ENCODE peak calls at places on chromosomes 7 and 10, in six cellular contexts. X is prostate gland, G is uterus, C is SJSA1, A is mammary epithelial cell, D is neural progenitor cell. L is an unnamed sample.

GRCh38 chr10:112244197-112244596 is 39.0 kb upstream of the TECTB start:
- DNase-seq in X (no peak), G (no peak), C (no peak), A (no peak), D (no peak), L (no peak)

GRCh38 chr10:30151581-30152389 is 92.4 kb upstream of the JCAD start:
- DNase-seq in X (no peak), G (no peak), C (peak), A (peak), D (no peak), L (peak)

GRCh38 chr10:82358486-82359097 is 483.6 kb downstream of the NRG3 start:
- DNase-seq in X (no peak), G (no peak), C (no peak), A (no peak), D (no peak), L (no peak)

GRCh38 chr7:51263631-51264484 is 52.8 kb downstream of the COBL start:
- DNase-seq in X (peak), G (no peak), C (no peak), A (peak), D (no peak), L (peak)

GRCh38 chr10:129369566-129369965 is 97.5 kb upstream of the MGMT start:
- DNase-seq in X (no peak), G (no peak), C (no peak), A (no peak), D (no peak), L (no peak)

GRCh38 chr7:16493266-16493665 is 27.7 kb upstream of the SOSTDC1 start:
- DNase-seq in X (no peak), G (no peak), C (no peak), A (no peak), D (no peak), L (no peak)

GRCh38 chr10:43409385-43410109 is 561 bp upstream of the HNRNPF start:
- DNase-seq in X (no peak), G (no peak), C (no peak), A (no peak), D (no peak), L (no peak)

GRCh38 chr10:74544106-74544505 is 282.3 kb upstream of the KAT6B start:
- DNase-seq in X (no peak), G (no peak), C (peak), A (peak), D (no peak), L (peak)

GRCh38 chr7:24715171-24715570 is 42.1 kb downstream of the GSDME start:
- DNase-seq in X (no peak), G (no peak), C (no peak), A (no peak), D (peak), L (no peak)

GRCh38 chr7:107833619-107834230 is 30.7 kb upstream of the SLC26A3 start:
- DNase-seq in X (no peak), G (no peak), C (no peak), A (no peak), D (no peak), L (no peak)

GRCh38 chr10:3906511-3907111 is 121.6 kb upstream of the KLF6 start:
- DNase-seq in X (no peak), G (no peak), C (peak), A (no peak), D (no peak), L (no peak)

GRCh38 chr10:114486938-114487814 is 82.9 kb upstream of the AFAP1L2 start:
- DNase-seq in X (no peak), G (no peak), C (peak), A (peak), D (no peak), L (peak)

GRCh38 chr10:92729886-92730285 is 40.1 kb downstream of the HHEX start:
- DNase-seq in X (no peak), G (no peak), C (no peak), A (no peak), D (no peak), L (no peak)

GRCh38 chr7:51069411-51070083 is 247.1 kb downstream of the COBL start:
- DNase-seq in X (peak), G (no peak), C (no peak), A (peak), D (no peak), L (peak)

GRCh38 chr7:36305226-36305625 is 84.4 kb upstream of the ANLN start:
- DNase-seq in X (no peak), G (no peak), C (no peak), A (no peak), D (no peak), L (no peak)

GRCh38 chr10:51806079-51806835 is 106.9 kb upstream of the CSTF2T start:
- DNase-seq in X (no peak), G (no peak), C (no peak), A (no peak), D (no peak), L (no peak)

GRCh38 chr7:44980393-44981034 is 1.7 kb upstream of the MYO1G start:
- DNase-seq in X (no peak), G (no peak), C (peak), A (no peak), D (no peak), L (no peak)

GRCh38 chr7:47460251-47460989 is 121.5 kb downstream of the TNS3 start:
- DNase-seq in X (no peak), G (no peak), C (no peak), A (no peak), D (no peak), L (no peak)

GRCh38 chr7:155466814-155467675 is 9.1 kb downstream of the EN2 start:
- DNase-seq in X (no peak), G (no peak), C (no peak), A (no peak), D (peak), L (no peak)

GRCh38 chr7:8131694-8132605 is 130.0 kb downstream of the ICA1 start:
- DNase-seq in X (no peak), G (no peak), C (no peak), A (no peak), D (no peak), L (no peak)

GRCh38 chr10:79383974-79384606 is 36.8 kb downstream of the PPIF start:
- DNase-seq in X (peak), G (peak), C (no peak), A (no peak), D (no peak), L (no peak)

GRCh38 chr7:105493928-105494325 is 28.1 kb downstream of the PUS7 start:
- DNase-seq in X (peak), G (no peak), C (peak), A (no peak), D (no peak), L (no peak)

GRCh38 chr7:50696810-50697582 is 85.7 kb downstream of the GRB10 start:
- DNase-seq in X (no peak), G (no peak), C (peak), A (no peak), D (peak), L (no peak)

GRCh38 chr7:39952378-39952777 is 2.3 kb downstream of the CDK13 start:
- DNase-seq in X (no peak), G (no peak), C (peak), A (peak), D (no peak), L (peak)

GRCh38 chr7:159067870-159068787 is 76.5 kb downstream of the VIPR2 start:
- DNase-seq in X (no peak), G (peak), C (no peak), A (no peak), D (no peak), L (no peak)

GRCh38 chr7:29866490-29866930 is 60.2 kb downstream of the WIPF3 start:
- DNase-seq in X (no peak), G (no peak), C (no peak), A (no peak), D (no peak), L (no peak)

GRCh38 chr7:40057292-40057691 is 77.1 kb downstream of the MPLKIP start:
- DNase-seq in X (no peak), G (no peak), C (no peak), A (peak), D (no peak), L (no peak)

GRCh38 chr10:16828114-16828568 is 10.9 kb upstream of the RSU1 start:
- DNase-seq in X (peak), G (peak), C (peak), A (peak), D (peak), L (peak)

GRCh38 chr10:72226418-72227027 is 10.4 kb upstream of the ASCC1 start:
- DNase-seq in X (no peak), G (no peak), C (no peak), A (no peak), D (no peak), L (no peak)

GRCh38 chr7:159121068-159121467 is 23.6 kb downstream of the VIPR2 start:
- DNase-seq in X (no peak), G (no peak), C (no peak), A (no peak), D (no peak), L (no peak)

GRCh38 chr10:96228408-96229019 is 42.9 kb downstream of the BLNK start:
- DNase-seq in X (no peak), G (no peak), C (no peak), A (no peak), D (no peak), L (no peak)

GRCh38 chr7:131924857-131925256 is 368.4 kb upstream of the PODXL start:
- DNase-seq in X (no peak), G (no peak), C (no peak), A (no peak), D (no peak), L (no peak)

GRCh38 chr7:46450871-46451270 is 529.8 kb upstream of the IGFBP3 start:
- DNase-seq in X (no peak), G (no peak), C (no peak), A (no peak), D (no peak), L (no peak)
- H3K27ac ChIP-seq in X (no peak), G (no peak), C (no peak), A (no peak), D (no peak), L (no peak)

GRCh38 chr7:73338321-73338720 is 10.4 kb downstream of the FKBP6 start:
- DNase-seq in X (no peak), G (no peak), C (no peak), A (no peak), D (no peak), L (no peak)
- H3K27ac ChIP-seq in X (no peak), G (no peak), C (no peak), A (no peak), D (no peak), L (no peak)

GRCh38 chr10:101840102-101840684 is 3.4 kb downstream of the KCNIP2 start:
- DNase-seq in X (no peak), G (no peak), C (no peak), A (peak), D (peak), L (no peak)
- H3K27ac ChIP-seq in X (no peak), G (no peak), C (no peak), A (no peak), D (no peak), L (no peak)

GRCh38 chr10:124072541-124072940 is 20.9 kb downstream of the CHST15 start:
- DNase-seq in X (no peak), G (no peak), C (no peak), A (no peak), D (no peak), L (no peak)

GRCh38 chr10:124073642-124074377 is 19.6 kb downstream of the CHST15 start:
- DNase-seq in X (no peak), G (no peak), C (no peak), A (no peak), D (no peak), L (no peak)

GRCh38 chr10:124070666-124071065 is 22.7 kb downstream of the CHST15 start:
- DNase-seq in X (no peak), G (no peak), C (no peak), A (no peak), D (no peak), L (no peak)

GRCh38 chr10:124071141-124071540 is 22.3 kb downstream of the CHST15 start:
- DNase-seq in X (no peak), G (no peak), C (no peak), A (no peak), D (no peak), L (no peak)

GRCh38 chr10:124072106-124072505 is 21.3 kb downstream of the CHST15 start:
- DNase-seq in X (no peak), G (no peak), C (no peak), A (no peak), D (no peak), L (no peak)
- H3K27ac ChIP-seq in X (no peak), G (no peak), C (no peak), A (no peak), D (no peak), L (no peak)

DNA sequence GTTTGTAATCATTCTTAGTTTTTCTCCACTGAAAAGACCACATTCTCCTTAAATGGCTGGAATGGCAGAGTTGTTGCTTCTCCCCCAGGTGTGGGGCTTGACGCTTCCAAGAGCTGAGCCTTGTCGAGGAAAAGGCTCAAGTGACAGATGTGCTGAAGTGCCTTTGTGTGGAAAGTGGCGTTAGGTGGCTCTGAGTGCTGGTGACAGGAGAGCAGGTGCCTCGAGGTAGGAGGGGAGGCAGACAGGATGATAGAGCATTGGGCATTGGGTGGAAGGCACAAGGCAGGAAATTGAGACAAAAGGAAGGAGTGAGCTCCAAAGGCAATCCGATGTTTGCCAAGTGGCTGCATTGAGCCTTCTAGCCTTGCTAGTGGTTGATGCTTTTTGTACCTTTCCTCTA is 6.7 kb downstream of the KIAA1217 start:
- DNase-seq in X (no peak), G (no peak), C (no peak), A (no peak), D (no peak), L (no peak)
- H3K27ac ChIP-seq in X (no peak), G (no peak), C (no peak), A (no peak), D (no peak), L (no peak)

GRCh38 chr10:77085344-77085743 is 552.3 kb downstream of the KCNMA1 start:
- DNase-seq in X (no peak), G (no peak), C (no peak), A (no peak), D (no peak), L (no peak)
- H3K27ac ChIP-seq in X (no peak), G (peak), C (no peak), A (no peak), D (no peak), L (no peak)

GRCh38 chr10:44993922-44994751 is 6.6 kb upstream of the ZNF22 start:
- DNase-seq in X (no peak), G (no peak), C (peak), A (no peak), D (no peak), L (no peak)
- H3K27ac ChIP-seq in X (no peak), G (peak), C (peak), A (no peak), D (no peak), L (no peak)

DNA sequence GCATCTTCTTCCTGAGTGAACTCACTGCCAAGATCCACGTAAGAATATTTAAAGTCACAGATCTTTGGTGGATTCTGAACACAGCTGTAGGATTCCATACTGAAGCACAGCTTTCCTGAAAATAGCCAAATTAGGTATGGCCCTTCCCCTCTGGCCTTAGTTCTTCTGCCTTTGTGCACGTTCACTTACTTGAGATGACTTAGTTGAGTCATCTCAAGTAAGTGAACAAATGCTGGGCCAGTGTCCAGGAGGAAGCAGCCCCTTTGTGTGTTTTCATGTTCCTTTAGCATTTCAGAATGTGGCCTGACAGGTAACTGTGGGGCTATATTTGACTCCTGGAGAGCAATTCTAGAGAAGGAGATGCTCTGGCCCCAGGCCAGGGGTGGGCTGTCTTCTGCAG is 51.5 kb downstream of the CCNY start:
- DNase-seq in X (no peak), G (no peak), C (no peak), A (peak), D (no peak), L (peak)
- H3K27ac ChIP-seq in X (no peak), G (no peak), C (no peak), A (no peak), D (no peak), L (no peak)

GRCh38 chr7:128676665-128677064 is 4.6 kb downstream of the GARIN1A start:
- DNase-seq in X (no peak), G (no peak), C (no peak), A (no peak), D (no peak), L (no peak)

GRCh38 chr7:128679920-128680319 is 7.8 kb downstream of the GARIN1A start:
- DNase-seq in X (no peak), G (no peak), C (no peak), A (no peak), D (no peak), L (no peak)

GRCh38 chr7:128687131-128687530 is 15.0 kb downstream of the GARIN1A start:
- DNase-seq in X (no peak), G (no peak), C (no peak), A (no peak), D (no peak), L (no peak)

DNA sequence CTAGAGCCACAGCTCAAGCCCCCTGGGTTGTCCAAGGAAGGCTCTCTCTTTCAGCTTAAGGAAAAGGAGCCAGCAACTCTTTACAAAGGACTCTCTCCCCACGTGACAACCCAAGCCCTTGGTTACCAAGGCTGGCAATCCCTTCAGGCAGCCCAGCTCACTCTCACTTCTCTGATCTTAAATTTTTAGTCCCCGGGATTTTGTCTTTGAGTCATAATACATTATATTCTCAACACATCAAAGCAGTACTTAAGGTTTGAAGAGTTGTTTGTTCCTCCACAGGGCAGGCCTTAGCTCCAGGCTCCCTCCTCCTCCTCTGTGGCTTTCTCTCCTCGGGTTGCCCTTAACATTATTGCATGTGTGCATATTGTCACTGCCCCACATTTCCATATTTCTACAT is 10.0 kb downstream of the GARIN1A start:
- DNase-seq in X (no peak), G (no peak), C (no peak), A (no peak), D (peak), L (no peak)
- H3K27ac ChIP-seq in X (no peak), G (no peak), C (no peak), A (no peak), D (no peak), L (no peak)

GRCh38 chr10:33783078-33783477 is 448.6 kb upstream of the NRP1 start:
- DNase-seq in X (no peak), G (no peak), C (no peak), A (no peak), D (no peak), L (no peak)

GRCh38 chr10:33781666-33782395 is 447.4 kb upstream of the NRP1 start:
- DNase-seq in X (no peak), G (no peak), C (no peak), A (no peak), D (no peak), L (no peak)

DNA sequence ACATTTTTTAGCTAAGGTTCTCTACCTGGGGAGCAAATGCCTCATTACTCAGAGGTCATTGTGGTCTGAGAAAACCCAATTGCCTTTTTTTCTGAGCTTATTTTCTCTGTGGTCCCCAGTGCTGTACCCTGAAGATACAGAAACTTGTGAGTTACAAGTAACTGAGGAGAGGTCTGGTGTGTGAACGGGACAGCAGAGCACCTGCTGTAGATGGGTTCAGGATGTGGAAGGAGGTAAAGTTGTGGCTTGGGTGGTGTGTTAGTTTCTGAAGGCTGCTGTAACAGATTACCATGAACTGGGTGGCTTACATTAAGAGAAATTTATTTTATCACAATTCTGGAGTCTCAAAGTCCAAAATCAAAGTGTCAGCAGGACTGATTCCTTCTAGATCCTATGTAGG is 449.1 kb upstream of the NRP1 start:
- DNase-seq in X (no peak), G (no peak), C (no peak), A (no peak), D (no peak), L (no peak)
- H3K27ac ChIP-seq in X (no peak), G (no peak), C (no peak), A (no peak), D (no peak), L (no peak)